ENCODE peak calls at places on chromosome 14, in six cellular contexts. T, W, P, C, N and S are unnamed samples.

GRCh38 chr14:38143170-38143569 is 64.5 kb upstream of the SSTR1 start:
- DNase-seq in P (peak), T (no peak), W (no peak), C (peak), N (no peak), S (no peak)

GRCh38 chr14:94115068-94115591 is 4.6 kb downstream of the IFI27 start:
- DNase-seq in W (no peak), T (no peak), N (no peak), P (no peak), C (no peak), S (no peak)

GRCh38 chr14:90837355-90837754 is 21.1 kb upstream of the TTC7B start:
- DNase-seq in W (no peak), N (no peak), T (no peak), C (no peak), P (peak), S (no peak)

GRCh38 chr14:49134940-49135339 is 451.2 kb downstream of the RPS29 start:
- DNase-seq in W (no peak), N (no peak), P (no peak), T (peak), C (no peak), S (no peak)

GRCh38 chr14:70672328-70672675 is 30.6 kb downstream of the TTC9 start:
- DNase-seq in P (no peak), N (no peak), T (no peak), C (no peak), W (no peak), S (no peak)

GRCh38 chr14:33726685-33727084 is 224.2 kb downstream of the EGLN3 start:
- DNase-seq in N (no peak), T (no peak), C (no peak), P (no peak), W (no peak), S (no peak)

GRCh38 chr14:31420013-31420318 is 384 bp downstream of the HEATR5A start:
- DNase-seq in T (peak), P (no peak), C (no peak), W (no peak), N (peak), S (peak)

GRCh38 chr14:45678163-45678562 is 425.2 kb upstream of the MIS18BP1 start:
- DNase-seq in N (no peak), P (no peak), T (no peak), C (no peak), W (no peak), S (no peak)

GRCh38 chr14:55271572-55272414 is 572 bp downstream of the FBXO34 start:
- DNase-seq in P (peak), W (peak), N (peak), C (peak), T (peak), S (no peak)
- H2BK5ac ChIP-seq in P (peak), W (no peak), N (peak), C (peak), T (no peak), S (peak)

DNA sequence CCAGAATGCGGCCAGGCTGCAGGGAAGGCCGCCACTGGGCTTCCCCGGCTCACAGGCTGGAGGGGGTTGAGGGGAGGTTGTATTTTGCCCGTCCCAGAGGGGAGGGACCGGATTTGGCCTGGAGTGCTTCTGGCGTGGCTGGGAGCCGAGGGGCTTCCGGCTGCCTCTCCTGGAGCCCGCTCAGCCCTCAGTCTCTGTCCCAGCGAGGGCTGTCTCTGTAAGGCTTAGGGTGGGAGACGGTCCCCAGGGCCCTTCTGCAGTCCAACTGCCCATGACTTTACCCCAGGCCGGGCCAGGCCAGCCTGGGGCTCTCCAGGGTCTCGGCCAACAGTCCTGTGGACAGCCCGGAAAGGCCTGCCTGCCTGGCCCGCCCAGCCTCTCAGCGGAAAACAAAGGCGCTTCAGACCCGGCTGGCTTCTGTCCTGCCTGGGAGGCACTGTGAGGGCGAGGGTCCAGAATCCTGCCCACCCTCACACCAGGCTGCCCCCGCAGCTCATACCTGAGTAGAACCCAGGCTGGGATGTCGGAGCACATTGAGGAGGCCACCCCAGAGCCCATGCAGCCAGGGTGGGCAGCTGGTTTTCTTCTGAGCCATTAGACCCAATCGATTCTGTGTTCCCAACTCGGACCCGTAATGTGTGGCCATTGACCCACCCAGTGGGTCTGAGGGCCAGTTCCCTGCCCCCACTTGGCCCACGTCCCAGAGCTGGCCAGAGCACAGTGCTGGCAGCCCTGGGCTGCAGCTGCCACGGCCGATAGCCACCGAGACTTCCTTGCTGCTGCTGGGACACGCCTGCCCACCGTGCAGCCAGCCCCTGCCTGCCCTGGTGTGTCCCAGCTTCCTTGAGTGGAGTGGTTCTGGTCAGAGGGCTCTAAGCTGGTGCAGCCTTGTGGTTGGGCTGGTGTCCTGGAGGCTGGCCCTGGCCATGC is 1.6 kb downstream of the CRIP2 start:
- DNase-seq in T (peak), C (peak), P (peak), N (no peak), W (no peak), S (no peak)
- H2AK5ac ChIP-seq in T (no peak), C (no peak), P (peak), N (no peak), W (peak), S (peak)

DNA sequence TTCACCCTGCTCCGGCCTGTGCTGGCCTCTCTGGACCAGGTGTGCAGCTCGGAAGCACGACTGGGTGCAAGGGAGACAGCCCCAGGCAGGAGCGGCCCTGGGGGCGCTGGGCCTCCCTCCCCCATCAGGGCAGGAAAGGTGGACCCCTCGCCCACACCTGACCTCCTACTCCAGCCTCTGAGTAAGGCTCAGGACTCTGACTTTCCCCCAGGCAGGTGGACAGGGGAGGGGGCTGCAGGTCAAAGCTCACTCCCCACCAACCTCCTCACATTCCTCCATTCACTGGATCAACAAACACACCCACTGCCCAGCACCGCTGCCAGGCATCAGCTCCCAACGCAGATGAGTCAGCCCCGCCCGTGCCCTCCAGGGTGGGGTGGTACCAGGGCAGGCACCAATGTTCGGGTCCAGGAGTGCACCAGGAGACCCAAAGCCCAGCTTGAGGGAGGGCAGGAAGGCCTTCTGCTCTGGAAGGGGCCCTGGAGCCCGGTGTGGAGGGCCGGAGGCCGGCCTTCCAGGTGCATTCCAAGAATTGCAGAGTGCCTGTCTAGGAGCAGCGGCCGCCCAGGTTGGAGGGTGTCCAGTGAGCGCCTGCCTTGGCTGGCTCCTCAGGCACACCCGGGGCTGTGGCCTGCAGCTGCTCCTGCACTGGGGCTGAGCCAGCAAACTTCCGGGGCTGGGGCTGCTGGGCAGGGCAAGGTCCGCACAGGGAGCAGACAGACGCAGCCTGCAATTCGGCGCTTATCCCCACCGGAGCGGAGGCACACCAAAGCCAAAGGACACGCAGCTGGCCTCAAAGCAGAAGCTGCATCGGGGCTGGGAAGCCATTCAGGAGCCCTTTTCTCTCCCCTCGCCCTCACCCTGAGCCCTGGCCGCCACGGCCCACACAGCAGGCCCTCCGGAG is 1.6 kb upstream of the INF2 start:
- DNase-seq in T (peak), P (no peak), W (no peak), N (peak), C (peak), S (no peak)
- H2AFZ ChIP-seq in T (no peak), P (peak), W (peak), N (peak), C (no peak), S (no peak)

GRCh38 chr14:68944162-68944561 is 34.9 kb downstream of the ACTN1 start:
- DNase-seq in T (no peak), N (no peak), W (no peak), P (no peak), C (no peak), S (no peak)

GRCh38 chr14:68942281-68943035 is 36.6 kb downstream of the ACTN1 start:
- DNase-seq in P (peak), T (no peak), W (no peak), C (peak), N (peak), S (no peak)

GRCh38 chr14:68945190-68945584 is 33.9 kb downstream of the ACTN1 start:
- DNase-seq in C (no peak), N (no peak), P (no peak), W (no peak), T (no peak), S (no peak)

GRCh38 chr14:68941820-68942219 is 37.3 kb downstream of the ACTN1 start:
- DNase-seq in N (peak), W (no peak), T (peak), C (peak), P (peak), S (peak)

GRCh38 chr14:68943107-68943506 is 36.0 kb downstream of the ACTN1 start:
- DNase-seq in W (no peak), C (no peak), P (peak), N (peak), T (no peak), S (no peak)
- H2BK5ac ChIP-seq in W (no peak), C (no peak), P (peak), N (peak), T (no peak), S (peak)